ENCODE peak calls at places on chromosomes 6 and 20, in nine cellular contexts. R, X, P, N, F, S, U, E and H are unnamed samples.

GRCh38 chr20:10710995-10711775 is 37.4 kb upstream of the JAG1 start:
- DNase-seq in R (no peak), X (no peak), P (no peak), N (no peak), F (no peak), S (no peak), U (no peak), E (no peak), H (no peak)

GRCh38 chr20:41023549-41023948 is 5.1 kb upstream of the TOP1 start:
- DNase-seq in R (no peak), X (no peak), P (no peak), N (no peak), F (no peak), S (no peak), U (no peak), E (no peak), H (no peak)

GRCh38 chr6:36336779-36337194 is at the start of gene BNIP5:
- DNase-seq in R (no peak), X (no peak), P (no peak), N (no peak), F (peak; percentile 45), S (no peak), U (no peak), E (no peak), H (no peak)

GRCh38 chr6:39929039-39929732 is 5.1 kb downstream of the MOCS1 start:
- DNase-seq in R (no peak), X (no peak), P (no peak), N (no peak), F (no peak), S (no peak), U (no peak), E (no peak), H (no peak)

GRCh38 chr20:59078231-59078630 is 35.6 kb upstream of the PRELID3B start:
- DNase-seq in R (no peak), X (no peak), P (no peak), N (no peak), F (no peak), S (no peak), U (no peak), E (no peak), H (no peak)

GRCh38 chr6:20610636-20611200 is 76.5 kb downstream of the CDKAL1 start:
- DNase-seq in R (no peak), X (no peak), P (no peak), N (no peak), F (no peak), S (no peak), U (no peak), E (no peak), H (no peak)

GRCh38 chr6:39342692-39343460 is 20.4 kb upstream of the KCNK16 start:
- DNase-seq in R (no peak), X (no peak), P (no peak), N (no peak), F (no peak), S (no peak), U (no peak), E (no peak), H (no peak)

GRCh38 chr6:24923885-24924401 is 11.8 kb downstream of the RIPOR2 start:
- DNase-seq in R (no peak), X (no peak), P (no peak), N (peak; percentile 30), F (no peak), S (no peak), U (no peak), E (no peak), H (no peak)

GRCh38 chr6:152671146-152671545 is 26.6 kb upstream of the MYCT1 start:
- DNase-seq in R (no peak), X (no peak), P (no peak), N (no peak), F (no peak), S (no peak), U (no peak), E (no peak), H (no peak)

GRCh38 chr6:163226836-163227485 is 187.6 kb upstream of the QKI start:
- DNase-seq in R (no peak), X (peak; percentile 84), P (no peak), N (no peak), F (no peak), S (no peak), U (no peak), E (no peak), H (no peak)

GRCh38 chr6:9875605-9876353 is 539.1 kb downstream of the TFAP2A start:
- DNase-seq in R (no peak), X (no peak), P (no peak), N (no peak), F (no peak), S (no peak), U (no peak), E (no peak), H (no peak)

GRCh38 chr20:52438326-52438963 is 246.9 kb upstream of the ZFP64 start:
- DNase-seq in R (no peak), X (no peak), P (no peak), N (no peak), F (no peak), S (no peak), U (no peak), E (no peak), H (no peak)

GRCh38 chr20:58710481-58711265 is 18.1 kb downstream of the NPEPL1 start:
- DNase-seq in R (peak; percentile 56), X (no peak), P (no peak), N (peak; percentile 10), F (no peak), S (peak; percentile 10), U (no peak), E (no peak), H (no peak)

GRCh38 chr6:24859608-24860007 is 60.9 kb upstream of the ARMH2 start:
- DNase-seq in R (no peak), X (no peak), P (peak; percentile 34), N (no peak), F (no peak), S (no peak), U (no peak), E (no peak), H (no peak)

GRCh38 chr6:85278456-85279035 is 171.3 kb upstream of the NT5E start:
- DNase-seq in R (no peak), X (no peak), P (no peak), N (no peak), F (no peak), S (no peak), U (no peak), E (no peak), H (no peak)

GRCh38 chr6:106300944-106301343 is 24.6 kb downstream of the ATG5 start:
- DNase-seq in R (no peak), X (peak; percentile 65), P (peak; percentile 54), N (no peak), F (peak; percentile 25), S (no peak), U (no peak), E (no peak), H (peak; percentile 31)

GRCh38 chr20:50689864-50690263 is 1.5 kb downstream of the RIPOR3 start:
- DNase-seq in R (no peak), X (no peak), P (peak; percentile 82), N (no peak), F (no peak), S (no peak), U (no peak), E (no peak), H (peak; percentile 60)

GRCh38 chr6:81814365-81815109 is 62.1 kb upstream of the TENT5A start:
- DNase-seq in R (no peak), X (no peak), P (no peak), N (no peak), F (no peak), S (no peak), U (no peak), E (no peak), H (no peak)

DNA sequence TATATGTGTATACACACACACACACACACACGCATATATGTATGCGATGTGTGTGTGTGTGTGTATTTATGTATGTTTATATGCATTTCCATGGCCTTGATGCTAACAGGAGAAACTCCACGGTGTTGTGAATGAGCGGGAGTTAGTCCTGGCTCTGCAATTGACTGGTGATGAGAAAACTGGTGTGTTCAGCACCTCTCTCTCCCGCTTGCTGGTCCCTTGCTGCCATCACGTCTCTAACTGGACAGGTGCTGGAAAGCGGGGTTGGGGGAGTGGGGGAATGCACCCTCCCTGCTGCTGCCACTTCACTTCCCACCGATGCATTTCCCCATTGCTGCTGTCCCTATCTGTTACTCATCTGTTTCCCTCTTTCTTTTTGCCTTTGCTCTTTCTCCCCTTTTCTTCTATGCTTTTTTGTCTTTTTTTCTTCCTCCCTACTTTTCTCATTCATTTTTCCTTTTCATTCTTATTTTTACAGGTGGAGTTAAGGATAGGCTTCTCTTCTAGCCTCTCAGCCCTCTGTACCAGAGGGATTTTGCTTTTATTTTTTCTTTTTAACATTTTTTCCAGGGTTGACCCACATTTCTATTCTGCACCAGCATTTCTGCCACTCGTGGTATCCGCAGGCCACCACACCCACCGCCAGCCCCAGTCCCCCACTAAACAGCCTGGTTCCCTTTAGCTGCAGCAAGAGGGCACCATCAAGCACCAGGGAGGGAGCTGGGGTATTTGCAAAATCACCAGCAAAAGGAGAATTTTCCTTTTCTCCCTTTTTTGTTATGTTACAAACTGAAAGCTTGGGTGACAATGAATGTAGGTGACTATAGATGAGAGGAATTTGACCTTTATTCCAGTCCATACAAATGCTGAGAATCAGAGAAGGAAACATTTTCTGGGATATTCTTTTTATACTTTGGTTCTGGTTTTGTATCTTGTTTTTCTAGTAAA is 115.6 kb downstream of the TCP11 start:
- DNase-seq in R (no peak), X (no peak), P (no peak), N (peak; percentile 42), F (no peak), S (no peak), U (no peak), E (no peak), H (no peak)
- TF ChIP-seq CTCF in R (peak; percentile 14), X (peak; percentile 34), P (peak; percentile 38), N (no peak), F (no peak), S (no peak), U (no peak), E (no peak), H (peak; percentile 35)

GRCh38 chr20:47377122-47377722 is 20.7 kb upstream of the ZMYND8 start:
- DNase-seq in R (no peak), X (no peak), P (no peak), N (no peak), F (no peak), S (no peak), U (no peak), E (no peak), H (no peak)
- TF ChIP-seq CTCF in R (no peak), X (no peak), P (no peak), N (no peak), F (peak; percentile 41), S (no peak), U (no peak), E (no peak), H (no peak)

DNA sequence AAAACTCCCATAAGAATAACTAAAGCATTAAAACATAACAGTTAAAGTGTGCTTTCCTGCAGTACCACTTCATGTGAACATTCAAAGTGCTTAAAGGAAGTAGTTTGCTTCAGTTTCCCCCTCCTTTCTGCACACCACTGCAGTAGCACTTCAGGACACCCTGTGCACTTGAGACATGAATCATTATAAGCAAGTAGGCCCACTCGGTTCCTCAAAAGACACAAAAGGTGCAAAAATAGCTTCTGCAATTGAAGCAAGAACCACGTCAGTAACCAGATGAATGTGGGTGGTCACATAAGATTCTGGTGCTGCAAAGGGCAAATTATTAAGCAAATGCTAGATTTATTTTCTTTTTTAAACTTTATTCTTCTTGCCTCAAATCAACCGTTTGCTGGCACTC is 160.6 kb downstream of the HIVEP2 start:
- DNase-seq in R (no peak), X (no peak), P (no peak), N (no peak), F (peak; percentile 63), S (no peak), U (no peak), E (no peak), H (no peak)
- TF ChIP-seq CTCF in R (no peak), X (no peak), P (no peak), N (no peak), F (no peak), S (no peak), U (no peak), E (no peak), H (no peak)

GRCh38 chr6:150347845-150348244 is 21.0 kb upstream of the IYD start:
- DNase-seq in R (no peak), X (no peak), P (no peak), N (no peak), F (no peak), S (no peak), U (no peak), E (no peak), H (no peak)
- TF ChIP-seq CTCF in R (no peak), X (no peak), P (no peak), N (no peak), F (no peak), S (no peak), U (no peak), E (no peak), H (no peak)